ENCODE peak calls at places on chromosome 6, in ten cellular contexts. One of them, this sample, is unnamed.
A peak's percentile ranks its signal among the peaks of the same experiment; 100 is the strongest.

GRCh38 chr6:39847216-39847615 is 55.0 kb downstream of the DAAM2 start:
- DNase-seq in AG08395: no peak
- DNase-seq in activated CD4-positive, alpha-beta T cell treated with anti-CD3 and anti-CD28 coated beads, Interleukin-2, amount 50 U/mL, for 1 hour: no peak
- DNase-seq in progenitor cell of endocrine pancreas: no peak
- DNase-seq in GOT3: no peak
- DNase-seq in KG1: no peak
- DNase-seq in fibroblast of villous mesenchyme: no peak
- DNase-seq in NCI-H1694 treated with DMSO at 0.1 percent for 48 hours: no peak
- DNase-seq in NCI-H1417: no peak
- DNase-seq in NT2/D1: no peak
- DNase-seq in this sample: no peak

GRCh38 chr6:84685983-84686584 is 78.3 kb downstream of the TBX18 start:
- DNase-seq in activated CD4-positive, alpha-beta T cell treated with anti-CD3 and anti-CD28 coated beads, Interleukin-2, amount 50 U/mL, for 1 hour: no peak
- DNase-seq in AG08395: no peak
- DNase-seq in progenitor cell of endocrine pancreas: no peak
- DNase-seq in NT2/D1: peak; percentile 1
- DNase-seq in KG1: peak; percentile 13
- DNase-seq in GOT3: no peak
- DNase-seq in NCI-H1417: no peak
- DNase-seq in fibroblast of villous mesenchyme: peak; percentile 10
- DNase-seq in NCI-H1694 treated with DMSO at 0.1 percent for 48 hours: peak; percentile 7
- DNase-seq in this sample: no peak

GRCh38 chr6:28553986-28554881 is 28.6 kb downstream of the GPX5 start:
- DNase-seq in fibroblast of villous mesenchyme: no peak
- DNase-seq in progenitor cell of endocrine pancreas: no peak
- DNase-seq in NCI-H1417: peak; percentile 3
- DNase-seq in KG1: no peak
- DNase-seq in NCI-H1694 treated with DMSO at 0.1 percent for 48 hours: no peak
- DNase-seq in AG08395: no peak
- DNase-seq in activated CD4-positive, alpha-beta T cell treated with anti-CD3 and anti-CD28 coated beads, Interleukin-2, amount 50 U/mL, for 1 hour: no peak
- DNase-seq in NT2/D1: no peak
- DNase-seq in GOT3: no peak
- DNase-seq in this sample: peak; percentile 49

GRCh38 chr6:120005292-120005976 is 655.9 kb upstream of the MAN1A1 start:
- DNase-seq in GOT3: no peak
- DNase-seq in KG1: no peak
- DNase-seq in NCI-H1417: no peak
- DNase-seq in NT2/D1: no peak
- DNase-seq in progenitor cell of endocrine pancreas: no peak
- DNase-seq in NCI-H1694 treated with DMSO at 0.1 percent for 48 hours: no peak
- DNase-seq in activated CD4-positive, alpha-beta T cell treated with anti-CD3 and anti-CD28 coated beads, Interleukin-2, amount 50 U/mL, for 1 hour: no peak
- DNase-seq in AG08395: no peak
- DNase-seq in fibroblast of villous mesenchyme: peak; percentile 11
- DNase-seq in this sample: peak; percentile 6

GRCh38 chr6:11381801-11382513 is 149.5 kb upstream of the NEDD9 start:
- DNase-seq in activated CD4-positive, alpha-beta T cell treated with anti-CD3 and anti-CD28 coated beads, Interleukin-2, amount 50 U/mL, for 1 hour: peak; percentile 55
- DNase-seq in NCI-H1417: no peak
- DNase-seq in NCI-H1694 treated with DMSO at 0.1 percent for 48 hours: no peak
- DNase-seq in fibroblast of villous mesenchyme: no peak
- DNase-seq in NT2/D1: no peak
- DNase-seq in GOT3: no peak
- DNase-seq in progenitor cell of endocrine pancreas: no peak
- DNase-seq in AG08395: no peak
- DNase-seq in KG1: peak; percentile 77
- DNase-seq in this sample: no peak

GRCh38 chr6:109790131-109790530 is 99.0 kb downstream of the FIG4 start:
- DNase-seq in NCI-H1694 treated with DMSO at 0.1 percent for 48 hours: no peak
- DNase-seq in GOT3: no peak
- DNase-seq in progenitor cell of endocrine pancreas: no peak
- DNase-seq in fibroblast of villous mesenchyme: peak; percentile 41
- DNase-seq in NT2/D1: no peak
- DNase-seq in AG08395: peak; percentile 45
- DNase-seq in KG1: no peak
- DNase-seq in activated CD4-positive, alpha-beta T cell treated with anti-CD3 and anti-CD28 coated beads, Interleukin-2, amount 50 U/mL, for 1 hour: no peak
- DNase-seq in NCI-H1417: no peak
- DNase-seq in this sample: no peak

GRCh38 chr6:126661646-126662045 is 321.7 kb downstream of the CENPW start:
- DNase-seq in NCI-H1417: no peak
- DNase-seq in KG1: no peak
- DNase-seq in activated CD4-positive, alpha-beta T cell treated with anti-CD3 and anti-CD28 coated beads, Interleukin-2, amount 50 U/mL, for 1 hour: no peak
- DNase-seq in progenitor cell of endocrine pancreas: no peak
- DNase-seq in NT2/D1: no peak
- DNase-seq in GOT3: no peak
- DNase-seq in fibroblast of villous mesenchyme: peak; percentile 56
- DNase-seq in AG08395: peak; percentile 81
- DNase-seq in NCI-H1694 treated with DMSO at 0.1 percent for 48 hours: no peak
- DNase-seq in this sample: no peak

GRCh38 chr6:3296537-3297453 is 38.0 kb downstream of the PSMG4 start:
- DNase-seq in progenitor cell of endocrine pancreas: no peak
- DNase-seq in AG08395: no peak
- DNase-seq in fibroblast of villous mesenchyme: peak; percentile 56
- DNase-seq in NCI-H1417: no peak
- DNase-seq in GOT3: no peak
- DNase-seq in KG1: no peak
- DNase-seq in NT2/D1: no peak
- DNase-seq in activated CD4-positive, alpha-beta T cell treated with anti-CD3 and anti-CD28 coated beads, Interleukin-2, amount 50 U/mL, for 1 hour: no peak
- DNase-seq in NCI-H1694 treated with DMSO at 0.1 percent for 48 hours: no peak
- DNase-seq in this sample: no peak

GRCh38 chr6:122207794-122208193 is 191.7 kb upstream of the HSF2 start:
- DNase-seq in KG1: no peak
- DNase-seq in NT2/D1: no peak
- DNase-seq in AG08395: no peak
- DNase-seq in fibroblast of villous mesenchyme: peak; percentile 2
- DNase-seq in NCI-H1694 treated with DMSO at 0.1 percent for 48 hours: no peak
- DNase-seq in activated CD4-positive, alpha-beta T cell treated with anti-CD3 and anti-CD28 coated beads, Interleukin-2, amount 50 U/mL, for 1 hour: no peak
- DNase-seq in NCI-H1417: no peak
- DNase-seq in progenitor cell of endocrine pancreas: no peak
- DNase-seq in GOT3: no peak
- DNase-seq in this sample: no peak

GRCh38 chr6:11362481-11363018 is 130.1 kb upstream of the NEDD9 start:
- DNase-seq in fibroblast of villous mesenchyme: no peak
- DNase-seq in NCI-H1417: no peak
- DNase-seq in NCI-H1694 treated with DMSO at 0.1 percent for 48 hours: no peak
- DNase-seq in NT2/D1: no peak
- DNase-seq in KG1: no peak
- DNase-seq in GOT3: no peak
- DNase-seq in activated CD4-positive, alpha-beta T cell treated with anti-CD3 and anti-CD28 coated beads, Interleukin-2, amount 50 U/mL, for 1 hour: no peak
- DNase-seq in progenitor cell of endocrine pancreas: no peak
- DNase-seq in AG08395: no peak
- DNase-seq in this sample: no peak

This sample was measured in NCI-H1105.